ENCODE peak calls at places on chromosomes 16 and 17, in ten cellular contexts. V, R, U, E, D, P, M, N, Q and G are unnamed samples.

GRCh38 chr17:20304961-20305360 is 162.4 kb downstream of the LGALS9B start:
- DNase-seq in V (no peak), R (no peak), U (no peak), E (no peak), D (no peak), P (no peak), M (no peak), N (no peak), Q (no peak), G (no peak)

GRCh38 chr17:72715906-72716572 is 376.4 kb downstream of the SLC39A11 start:
- DNase-seq in V (peak; percentile 99), R (no peak), U (no peak), E (peak; percentile 37), D (peak; percentile 89), P (peak; percentile 78), M (no peak), N (peak; percentile 98), Q (peak; percentile 89), G (no peak)

GRCh38 chr17:57744195-57745170 is 616 bp downstream of the CCDC182 start:
- DNase-seq in V (no peak), R (no peak), U (no peak), E (no peak), D (no peak), P (no peak), M (no peak), N (no peak), Q (no peak), G (no peak)

GRCh38 chr17:39927928-39928867 is 666 bp downstream of the LRRC3C start:
- DNase-seq in V (no peak), R (peak; percentile 56), U (peak; percentile 50), E (no peak), D (no peak), P (no peak), M (peak; percentile 50), N (no peak), Q (no peak), G (no peak)

GRCh38 chr17:73720187-73720834 is 76.1 kb upstream of the SDK2 start:
- DNase-seq in V (no peak), R (no peak), U (no peak), E (no peak), D (no peak), P (no peak), M (no peak), N (no peak), Q (no peak), G (no peak)

GRCh38 chr16:86533942-86534341 is 21.1 kb downstream of the MTHFSD start:
- DNase-seq in V (no peak), R (no peak), U (no peak), E (no peak), D (no peak), P (no peak), M (no peak), N (no peak), Q (no peak), G (no peak)

GRCh38 chr16:19913306-19913717 is 28.7 kb upstream of the GPRC5B start:
- DNase-seq in V (peak; percentile 28), R (no peak), U (no peak), E (no peak), D (no peak), P (no peak), M (no peak), N (no peak), Q (no peak), G (no peak)

GRCh38 chr17:75645889-75646625 is 12.8 kb downstream of the SMIM5 start:
- DNase-seq in V (no peak), R (no peak), U (no peak), E (no peak), D (no peak), P (no peak), M (peak; percentile 79), N (no peak), Q (no peak), G (peak; percentile 42)

GRCh38 chr17:44220211-44221071 is 966 bp upstream of the UBTF start:
- DNase-seq in V (peak; percentile 41), R (peak; percentile 64), U (peak; percentile 48), E (peak; percentile 47), D (no peak), P (no peak), M (peak; percentile 39), N (peak; percentile 44), Q (no peak), G (peak; percentile 58)

GRCh38 chr17:44218344-44219125 is 940 bp downstream of the UBTF start:
- DNase-seq in V (peak; percentile 84), R (peak; percentile 92), U (peak; percentile 87), E (peak; percentile 88), D (no peak), P (peak; percentile 75), M (peak; percentile 56), N (peak; percentile 92), Q (peak; percentile 62), G (peak; percentile 84)

GRCh38 chr17:44219636-44220210 is at the start of gene UBTF:
- DNase-seq in V (no peak), R (peak; percentile 80), U (peak; percentile 82), E (peak; percentile 84), D (no peak), P (no peak), M (peak; percentile 65), N (peak; percentile 72), Q (no peak), G (peak; percentile 68)

GRCh38 chr17:44217738-44218343 is 1.6 kb downstream of the UBTF start:
- DNase-seq in V (no peak), R (no peak), U (no peak), E (no peak), D (no peak), P (no peak), M (no peak), N (no peak), Q (no peak), G (no peak)

DNA sequence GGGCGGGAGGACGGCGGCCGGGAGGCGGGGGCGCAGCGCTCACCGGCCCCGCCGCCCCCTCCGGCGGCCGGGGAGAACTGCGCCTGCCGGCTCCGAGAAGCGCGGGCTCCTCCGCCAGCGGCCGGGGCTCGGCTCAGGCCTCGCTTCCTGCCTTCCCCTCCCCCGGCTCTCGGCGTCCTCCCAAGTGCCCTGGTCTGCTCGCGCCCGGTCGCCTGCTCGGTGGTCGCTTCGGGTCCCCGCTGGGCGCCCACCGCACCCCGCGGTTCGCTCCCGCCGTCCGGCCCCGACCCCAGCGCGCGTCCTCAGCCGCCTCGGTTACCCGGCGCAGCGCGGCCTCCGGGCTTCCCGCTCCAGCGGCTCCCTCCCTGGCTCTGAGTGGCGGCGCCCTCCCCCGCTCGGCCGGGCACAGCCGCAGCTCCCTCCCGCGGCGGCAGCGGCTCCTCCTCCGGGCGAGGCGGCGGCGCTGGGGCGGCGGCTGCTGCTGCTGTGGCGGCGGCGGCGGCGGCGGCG is 294 bp downstream of the UBTF start:
- DNase-seq in V (peak; percentile 63), R (no peak), U (peak; percentile 69), E (peak; percentile 69), D (no peak), P (no peak), M (peak; percentile 62), N (peak; percentile 59), Q (no peak), G (peak; percentile 75)
- TF ChIP-seq CTCF in V (no peak), R (peak; percentile 43), U (no peak), E (no peak), D (peak; percentile 16), P (peak; percentile 29), M (peak; percentile 55), N (peak; percentile 34), Q (peak; percentile 48), G (no peak)

DNA sequence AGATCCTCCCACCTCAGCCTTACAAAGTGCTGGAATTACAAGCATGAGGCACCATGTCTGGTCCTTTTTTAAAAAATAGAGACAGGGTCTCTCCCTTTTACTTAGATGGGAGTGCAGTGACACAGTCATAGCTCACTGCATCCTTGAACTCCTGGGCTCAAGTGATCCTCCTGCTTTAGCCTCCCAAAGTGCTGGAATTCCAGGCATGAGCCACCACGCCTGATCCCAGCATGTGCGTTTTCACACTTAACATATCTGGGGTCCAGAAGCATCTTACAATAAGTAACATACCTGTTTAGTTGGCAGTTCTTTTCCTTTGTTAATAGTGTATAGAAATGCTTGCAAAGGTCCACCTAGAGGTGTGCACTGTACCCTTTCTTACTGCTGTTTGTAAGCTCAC is 221.7 kb downstream of the RPTOR start:
- DNase-seq in V (no peak), R (no peak), U (no peak), E (no peak), D (no peak), P (no peak), M (no peak), N (no peak), Q (no peak), G (no peak)
- TF ChIP-seq CTCF in V (no peak), R (no peak), U (no peak), E (no peak), D (no peak), P (no peak), M (no peak), N (no peak), Q (no peak), G (no peak)

DNA sequence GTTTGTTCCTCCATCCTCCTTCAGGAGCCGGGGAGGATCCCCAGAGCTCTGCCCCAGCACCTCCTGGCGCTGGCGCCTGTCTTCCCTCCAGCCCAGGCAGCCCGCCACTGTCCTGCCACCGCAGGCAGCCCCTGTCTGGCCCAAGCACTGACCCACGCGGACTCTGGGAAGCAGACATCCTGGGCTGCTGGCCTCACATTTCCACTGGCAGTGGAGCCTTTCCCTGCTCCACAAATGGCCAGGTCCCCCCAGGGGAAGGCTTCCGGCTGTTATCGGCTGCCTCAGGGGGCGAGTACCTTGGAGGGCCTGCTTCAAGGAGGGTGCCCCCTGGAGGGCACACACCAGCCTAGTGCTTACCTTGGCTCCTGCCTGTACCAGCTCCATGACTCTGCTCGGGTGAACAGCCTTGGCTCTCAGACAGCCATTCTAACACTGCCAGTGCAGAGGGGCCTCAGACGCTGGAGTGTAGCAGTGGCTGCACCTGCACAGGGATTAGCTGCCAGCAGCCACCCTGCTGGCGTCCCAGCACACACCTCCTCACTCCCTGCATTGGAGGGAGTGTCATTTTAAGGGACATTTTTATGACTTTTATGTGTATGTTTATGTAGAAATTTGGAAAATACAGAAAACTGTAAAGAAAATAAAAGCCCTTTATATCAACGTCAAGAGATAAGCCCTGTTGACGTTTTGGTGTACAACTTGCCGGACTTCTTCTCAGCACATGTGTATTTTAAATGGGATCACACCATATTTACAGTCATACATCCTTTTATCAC is 21.0 kb downstream of the ACE start:
- DNase-seq in V (peak; percentile 15), R (no peak), U (no peak), E (peak; percentile 26), D (no peak), P (no peak), M (no peak), N (no peak), Q (no peak), G (no peak)
- TF ChIP-seq CTCF in V (no peak), R (peak; percentile 17), U (no peak), E (peak; percentile 31), D (peak; percentile 29), P (peak; percentile 30), M (peak; percentile 50), N (no peak), Q (peak; percentile 56), G (no peak)

GRCh38 chr16:72847187-72848044 is 200.5 kb downstream of the ZFHX3 start:
- DNase-seq in V (peak; percentile 38), R (no peak), U (no peak), E (peak; percentile 66), D (no peak), P (no peak), M (no peak), N (peak; percentile 34), Q (peak; percentile 39), G (no peak)

GRCh38 chr16:72848045-72848410 is 199.9 kb downstream of the ZFHX3 start:
- DNase-seq in V (no peak), R (no peak), U (no peak), E (no peak), D (no peak), P (no peak), M (peak; percentile 10), N (no peak), Q (no peak), G (no peak)

GRCh38 chr16:72844225-72844920 is 203.6 kb downstream of the ZFHX3 start:
- DNase-seq in V (no peak), R (no peak), U (no peak), E (no peak), D (no peak), P (no peak), M (no peak), N (no peak), Q (no peak), G (no peak)

GRCh38 chr16:72845322-72846020 is 202.5 kb downstream of the ZFHX3 start:
- DNase-seq in V (no peak), R (no peak), U (no peak), E (no peak), D (no peak), P (no peak), M (no peak), N (no peak), Q (no peak), G (no peak)

DNA sequence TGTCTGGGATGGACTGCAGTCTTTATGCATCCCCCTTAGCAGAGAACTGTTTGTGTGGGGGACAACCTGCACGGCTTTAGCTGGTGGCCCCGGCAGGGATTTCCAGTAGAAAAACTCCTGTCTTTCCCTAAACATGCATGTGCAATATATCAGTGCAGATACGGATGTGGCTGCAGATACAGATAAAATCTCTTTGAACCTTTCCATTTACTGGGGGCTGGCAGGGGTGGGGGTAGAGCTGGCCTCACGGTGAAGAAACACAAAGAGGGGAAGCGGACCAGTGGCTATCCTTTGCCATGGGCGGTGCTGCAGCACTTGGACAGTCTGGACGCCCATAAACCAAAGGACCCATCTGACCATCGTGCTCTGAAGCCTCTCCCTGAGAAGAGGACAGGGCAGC is 201.3 kb downstream of the ZFHX3 start:
- DNase-seq in V (no peak), R (no peak), U (no peak), E (no peak), D (no peak), P (no peak), M (no peak), N (no peak), Q (no peak), G (no peak)
- TF ChIP-seq CTCF in V (no peak), R (no peak), U (no peak), E (no peak), D (no peak), P (no peak), M (no peak), N (no peak), Q (no peak), G (no peak)